ENCODE peak calls at places on chromosomes 2 and 18, in nine cellular contexts. One of them, this sample, is unnamed.

GRCh38 chr2:242030226-242030575 is 160.7 kb downstream of the RTP5 start:
- DNase-seq in NCI-H1436: no peak
- DNase-seq in smooth muscle cell of the brain vasculature: no peak
- DNase-seq in CD4-positive, alpha-beta T cell: no peak
- DNase-seq in NCI-H2081: no peak
- DNase-seq in stromal cell of bone marrow: no peak
- DNase-seq in activated naive CD4-positive, alpha-beta T cell treated with anti-CD3 and anti-CD28 coated beads, Interleukin-2, amount 50 U/mL, for 72 hours: no peak
- DNase-seq in tibial artery: no peak
- DNase-seq in fibroblast of villous mesenchyme: no peak
- DNase-seq in this sample: no peak

GRCh38 chr2:133498615-133499585 is 69.4 kb downstream of the NCKAP5 start:
- DNase-seq in NCI-H2081: no peak
- DNase-seq in tibial artery: no peak
- DNase-seq in NCI-H1436: no peak
- DNase-seq in stromal cell of bone marrow: no peak
- DNase-seq in fibroblast of villous mesenchyme: no peak
- DNase-seq in activated naive CD4-positive, alpha-beta T cell treated with anti-CD3 and anti-CD28 coated beads, Interleukin-2, amount 50 U/mL, for 72 hours: no peak
- DNase-seq in CD4-positive, alpha-beta T cell: no peak
- DNase-seq in smooth muscle cell of the brain vasculature: no peak
- DNase-seq in this sample: no peak

GRCh38 chr18:11736656-11737055 is 47.6 kb downstream of the GNAL start:
- DNase-seq in NCI-H2081: no peak
- DNase-seq in CD4-positive, alpha-beta T cell: no peak
- DNase-seq in activated naive CD4-positive, alpha-beta T cell treated with anti-CD3 and anti-CD28 coated beads, Interleukin-2, amount 50 U/mL, for 72 hours: no peak
- DNase-seq in smooth muscle cell of the brain vasculature: no peak
- DNase-seq in stromal cell of bone marrow: no peak
- DNase-seq in fibroblast of villous mesenchyme: no peak
- DNase-seq in NCI-H1436: no peak
- DNase-seq in tibial artery: no peak
- DNase-seq in this sample: no peak

GRCh38 chr2:84782717-84783442 is 98.0 kb downstream of the TRABD2A start:
- DNase-seq in fibroblast of villous mesenchyme: no peak
- DNase-seq in stromal cell of bone marrow: no peak
- DNase-seq in activated naive CD4-positive, alpha-beta T cell treated with anti-CD3 and anti-CD28 coated beads, Interleukin-2, amount 50 U/mL, for 72 hours: no peak
- DNase-seq in NCI-H1436: no peak
- DNase-seq in CD4-positive, alpha-beta T cell: peak; percentile 15
- DNase-seq in smooth muscle cell of the brain vasculature: no peak
- DNase-seq in NCI-H2081: no peak
- DNase-seq in tibial artery: no peak
- DNase-seq in this sample: peak; percentile 26

GRCh38 chr2:224838335-224838734 is 122.2 kb upstream of the CCDC195 start:
- DNase-seq in tibial artery: no peak
- DNase-seq in smooth muscle cell of the brain vasculature: peak; percentile 45
- DNase-seq in NCI-H2081: no peak
- DNase-seq in activated naive CD4-positive, alpha-beta T cell treated with anti-CD3 and anti-CD28 coated beads, Interleukin-2, amount 50 U/mL, for 72 hours: no peak
- DNase-seq in fibroblast of villous mesenchyme: peak; percentile 31
- DNase-seq in stromal cell of bone marrow: peak; percentile 36
- DNase-seq in NCI-H1436: no peak
- DNase-seq in CD4-positive, alpha-beta T cell: no peak
- DNase-seq in this sample: no peak

GRCh38 chr2:65044097-65044735 is 12.0 kb upstream of the CEP68 start:
- DNase-seq in activated naive CD4-positive, alpha-beta T cell treated with anti-CD3 and anti-CD28 coated beads, Interleukin-2, amount 50 U/mL, for 72 hours: no peak
- DNase-seq in stromal cell of bone marrow: no peak
- DNase-seq in tibial artery: no peak
- DNase-seq in NCI-H1436: no peak
- DNase-seq in fibroblast of villous mesenchyme: no peak
- DNase-seq in smooth muscle cell of the brain vasculature: no peak
- DNase-seq in CD4-positive, alpha-beta T cell: no peak
- DNase-seq in NCI-H2081: no peak
- DNase-seq in this sample: no peak

GRCh38 chr2:45823723-45824206 is 172.3 kb downstream of the PRKCE start:
- DNase-seq in tibial artery: peak; percentile 83
- DNase-seq in activated naive CD4-positive, alpha-beta T cell treated with anti-CD3 and anti-CD28 coated beads, Interleukin-2, amount 50 U/mL, for 72 hours: no peak
- DNase-seq in NCI-H2081: peak; percentile 41
- DNase-seq in NCI-H1436: no peak
- DNase-seq in stromal cell of bone marrow: no peak
- DNase-seq in CD4-positive, alpha-beta T cell: no peak
- DNase-seq in fibroblast of villous mesenchyme: no peak
- DNase-seq in smooth muscle cell of the brain vasculature: no peak
- DNase-seq in this sample: no peak

GRCh38 chr18:25648724-25649260 is 296.8 kb upstream of the ZNF521 start:
- DNase-seq in activated naive CD4-positive, alpha-beta T cell treated with anti-CD3 and anti-CD28 coated beads, Interleukin-2, amount 50 U/mL, for 72 hours: no peak
- DNase-seq in tibial artery: no peak
- DNase-seq in CD4-positive, alpha-beta T cell: no peak
- DNase-seq in NCI-H1436: no peak
- DNase-seq in fibroblast of villous mesenchyme: no peak
- DNase-seq in NCI-H2081: no peak
- DNase-seq in smooth muscle cell of the brain vasculature: no peak
- DNase-seq in stromal cell of bone marrow: no peak
- DNase-seq in this sample: no peak

GRCh38 chr18:22342625-22343024 is 75.1 kb downstream of the CTAGE1 start:
- DNase-seq in fibroblast of villous mesenchyme: peak; percentile 53
- DNase-seq in stromal cell of bone marrow: peak; percentile 28
- DNase-seq in NCI-H2081: no peak
- DNase-seq in NCI-H1436: no peak
- DNase-seq in tibial artery: no peak
- DNase-seq in smooth muscle cell of the brain vasculature: no peak
- DNase-seq in activated naive CD4-positive, alpha-beta T cell treated with anti-CD3 and anti-CD28 coated beads, Interleukin-2, amount 50 U/mL, for 72 hours: no peak
- DNase-seq in CD4-positive, alpha-beta T cell: peak; percentile 25
- DNase-seq in this sample: no peak

GRCh38 chr2:226077841-226078240 is 678.3 kb downstream of the NYAP2 start:
- DNase-seq in NCI-H1436: no peak
- DNase-seq in tibial artery: no peak
- DNase-seq in fibroblast of villous mesenchyme: peak; percentile 12
- DNase-seq in CD4-positive, alpha-beta T cell: no peak
- DNase-seq in stromal cell of bone marrow: no peak
- DNase-seq in NCI-H2081: no peak
- DNase-seq in smooth muscle cell of the brain vasculature: no peak
- DNase-seq in activated naive CD4-positive, alpha-beta T cell treated with anti-CD3 and anti-CD28 coated beads, Interleukin-2, amount 50 U/mL, for 72 hours: no peak
- DNase-seq in this sample: no peak

GRCh38 chr18:48940854-48941531 is 9.8 kb downstream of the SMAD7 start:
- DNase-seq in CD4-positive, alpha-beta T cell: peak; percentile 86
- DNase-seq in tibial artery: no peak
- DNase-seq in stromal cell of bone marrow: no peak
- DNase-seq in fibroblast of villous mesenchyme: peak; percentile 58
- DNase-seq in smooth muscle cell of the brain vasculature: no peak
- DNase-seq in NCI-H1436: no peak
- DNase-seq in NCI-H2081: no peak
- DNase-seq in activated naive CD4-positive, alpha-beta T cell treated with anti-CD3 and anti-CD28 coated beads, Interleukin-2, amount 50 U/mL, for 72 hours: peak; percentile 71
- DNase-seq in this sample: peak; percentile 86

GRCh38 chr18:741931-742512 is 29.6 kb upstream of the ENOSF1 start:
- DNase-seq in tibial artery: no peak
- DNase-seq in CD4-positive, alpha-beta T cell: no peak
- DNase-seq in NCI-H2081: peak; percentile 3
- DNase-seq in fibroblast of villous mesenchyme: peak; percentile 66
- DNase-seq in stromal cell of bone marrow: peak; percentile 20
- DNase-seq in smooth muscle cell of the brain vasculature: peak; percentile 4
- DNase-seq in activated naive CD4-positive, alpha-beta T cell treated with anti-CD3 and anti-CD28 coated beads, Interleukin-2, amount 50 U/mL, for 72 hours: no peak
- DNase-seq in NCI-H1436: peak; percentile 27
- DNase-seq in this sample: no peak

GRCh38 chr2:101693991-101694588 is 3.4 kb upstream of the MAP4K4 start:
- DNase-seq in tibial artery: no peak
- DNase-seq in CD4-positive, alpha-beta T cell: no peak
- DNase-seq in NCI-H2081: no peak
- DNase-seq in fibroblast of villous mesenchyme: no peak
- DNase-seq in NCI-H1436: no peak
- DNase-seq in smooth muscle cell of the brain vasculature: no peak
- DNase-seq in stromal cell of bone marrow: no peak
- DNase-seq in activated naive CD4-positive, alpha-beta T cell treated with anti-CD3 and anti-CD28 coated beads, Interleukin-2, amount 50 U/mL, for 72 hours: no peak
- DNase-seq in this sample: no peak

GRCh38 chr2:118221952-118222594 is 133.8 kb downstream of the INSIG2 start:
- DNase-seq in smooth muscle cell of the brain vasculature: peak; percentile 28
- DNase-seq in tibial artery: peak; percentile 27
- DNase-seq in NCI-H2081: peak; percentile 59
- DNase-seq in stromal cell of bone marrow: peak; percentile 57
- DNase-seq in CD4-positive, alpha-beta T cell: no peak
- DNase-seq in fibroblast of villous mesenchyme: peak; percentile 68
- DNase-seq in activated naive CD4-positive, alpha-beta T cell treated with anti-CD3 and anti-CD28 coated beads, Interleukin-2, amount 50 U/mL, for 72 hours: no peak
- DNase-seq in NCI-H1436: peak; percentile 54
- DNase-seq in this sample: no peak

GRCh38 chr2:181683518-181684453 is 3.5 kb upstream of the NEUROD1 start:
- DNase-seq in stromal cell of bone marrow: no peak
- DNase-seq in smooth muscle cell of the brain vasculature: no peak
- DNase-seq in activated naive CD4-positive, alpha-beta T cell treated with anti-CD3 and anti-CD28 coated beads, Interleukin-2, amount 50 U/mL, for 72 hours: no peak
- DNase-seq in CD4-positive, alpha-beta T cell: no peak
- DNase-seq in NCI-H1436: no peak
- DNase-seq in fibroblast of villous mesenchyme: no peak
- DNase-seq in NCI-H2081: no peak
- DNase-seq in tibial artery: no peak
- DNase-seq in this sample: no peak

GRCh38 chr2:234410526-234410925 is 86.4 kb downstream of the ARL4C start:
- DNase-seq in fibroblast of villous mesenchyme: no peak
- DNase-seq in CD4-positive, alpha-beta T cell: no peak
- DNase-seq in NCI-H1436: no peak
- DNase-seq in tibial artery: no peak
- DNase-seq in NCI-H2081: no peak
- DNase-seq in activated naive CD4-positive, alpha-beta T cell treated with anti-CD3 and anti-CD28 coated beads, Interleukin-2, amount 50 U/mL, for 72 hours: no peak
- DNase-seq in smooth muscle cell of the brain vasculature: no peak
- DNase-seq in stromal cell of bone marrow: no peak
- DNase-seq in this sample: no peak

GRCh38 chr2:198325359-198325758 is 521.0 kb downstream of the PLCL1 start:
- DNase-seq in activated naive CD4-positive, alpha-beta T cell treated with anti-CD3 and anti-CD28 coated beads, Interleukin-2, amount 50 U/mL, for 72 hours: no peak
- DNase-seq in NCI-H1436: no peak
- DNase-seq in stromal cell of bone marrow: no peak
- DNase-seq in tibial artery: no peak
- DNase-seq in smooth muscle cell of the brain vasculature: no peak
- DNase-seq in CD4-positive, alpha-beta T cell: no peak
- DNase-seq in fibroblast of villous mesenchyme: no peak
- DNase-seq in NCI-H2081: no peak
- DNase-seq in this sample: no peak

GRCh38 chr2:134515137-134515536 is 203.7 kb downstream of the TMEM163 start:
- DNase-seq in smooth muscle cell of the brain vasculature: no peak
- DNase-seq in NCI-H1436: no peak
- DNase-seq in tibial artery: no peak
- DNase-seq in NCI-H2081: no peak
- DNase-seq in fibroblast of villous mesenchyme: no peak
- DNase-seq in CD4-positive, alpha-beta T cell: no peak
- DNase-seq in activated naive CD4-positive, alpha-beta T cell treated with anti-CD3 and anti-CD28 coated beads, Interleukin-2, amount 50 U/mL, for 72 hours: no peak
- DNase-seq in stromal cell of bone marrow: no peak
- DNase-seq in this sample: no peak

GRCh38 chr2:50395510-50396300 is 636.2 kb downstream of the NRXN1 start:
- DNase-seq in fibroblast of villous mesenchyme: no peak
- DNase-seq in activated naive CD4-positive, alpha-beta T cell treated with anti-CD3 and anti-CD28 coated beads, Interleukin-2, amount 50 U/mL, for 72 hours: no peak
- DNase-seq in smooth muscle cell of the brain vasculature: no peak
- DNase-seq in CD4-positive, alpha-beta T cell: no peak
- DNase-seq in tibial artery: no peak
- DNase-seq in NCI-H2081: peak; percentile 40
- DNase-seq in NCI-H1436: no peak
- DNase-seq in stromal cell of bone marrow: no peak
- DNase-seq in this sample: no peak

GRCh38 chr2:169038338-169038757 is 7.2 kb upstream of the ABCB11 start:
- DNase-seq in NCI-H1436: no peak
- DNase-seq in activated naive CD4-positive, alpha-beta T cell treated with anti-CD3 and anti-CD28 coated beads, Interleukin-2, amount 50 U/mL, for 72 hours: no peak
- DNase-seq in NCI-H2081: no peak
- DNase-seq in smooth muscle cell of the brain vasculature: no peak
- DNase-seq in tibial artery: no peak
- DNase-seq in CD4-positive, alpha-beta T cell: no peak
- DNase-seq in stromal cell of bone marrow: peak; percentile 41
- DNase-seq in fibroblast of villous mesenchyme: no peak
- DNase-seq in this sample: no peak

GRCh38 chr2:238601433-238602222 is 174.9 kb downstream of the ASB1 start:
- DNase-seq in fibroblast of villous mesenchyme: peak; percentile 74
- DNase-seq in CD4-positive, alpha-beta T cell: no peak
- DNase-seq in activated naive CD4-positive, alpha-beta T cell treated with anti-CD3 and anti-CD28 coated beads, Interleukin-2, amount 50 U/mL, for 72 hours: no peak
- DNase-seq in NCI-H1436: no peak
- DNase-seq in NCI-H2081: no peak
- DNase-seq in smooth muscle cell of the brain vasculature: no peak
- DNase-seq in tibial artery: peak; percentile 72
- DNase-seq in stromal cell of bone marrow: peak; percentile 55
- DNase-seq in this sample: no peak

GRCh38 chr2:45497355-45497754 is 113.7 kb downstream of the SRBD1 start:
- DNase-seq in stromal cell of bone marrow: no peak
- DNase-seq in CD4-positive, alpha-beta T cell: no peak
- DNase-seq in activated naive CD4-positive, alpha-beta T cell treated with anti-CD3 and anti-CD28 coated beads, Interleukin-2, amount 50 U/mL, for 72 hours: no peak
- DNase-seq in smooth muscle cell of the brain vasculature: no peak
- DNase-seq in NCI-H2081: no peak
- DNase-seq in NCI-H1436: no peak
- DNase-seq in tibial artery: no peak
- DNase-seq in fibroblast of villous mesenchyme: peak; percentile 20
- DNase-seq in this sample: no peak

GRCh38 chr2:120818441-120818920 is 82.8 kb downstream of the GLI2 start:
- DNase-seq in NCI-H1436: no peak
- DNase-seq in CD4-positive, alpha-beta T cell: no peak
- DNase-seq in smooth muscle cell of the brain vasculature: no peak
- DNase-seq in stromal cell of bone marrow: peak; percentile 54
- DNase-seq in NCI-H2081: no peak
- DNase-seq in tibial artery: peak; percentile 56
- DNase-seq in fibroblast of villous mesenchyme: peak; percentile 90
- DNase-seq in activated naive CD4-positive, alpha-beta T cell treated with anti-CD3 and anti-CD28 coated beads, Interleukin-2, amount 50 U/mL, for 72 hours: no peak
- DNase-seq in this sample: no peak

GRCh38 chr18:7941533-7941932 is 374.4 kb downstream of the PTPRM start:
- DNase-seq in NCI-H1436: peak; percentile 77
- DNase-seq in stromal cell of bone marrow: no peak
- DNase-seq in CD4-positive, alpha-beta T cell: no peak
- DNase-seq in smooth muscle cell of the brain vasculature: no peak
- DNase-seq in activated naive CD4-positive, alpha-beta T cell treated with anti-CD3 and anti-CD28 coated beads, Interleukin-2, amount 50 U/mL, for 72 hours: no peak
- DNase-seq in tibial artery: no peak
- DNase-seq in fibroblast of villous mesenchyme: no peak
- DNase-seq in NCI-H2081: peak; percentile 87
- DNase-seq in this sample: no peak

GRCh38 chr2:10497797-10498251 is 49.7 kb upstream of the ODC1 start:
- DNase-seq in NCI-H2081: no peak
- DNase-seq in stromal cell of bone marrow: peak; percentile 35
- DNase-seq in smooth muscle cell of the brain vasculature: no peak
- DNase-seq in tibial artery: no peak
- DNase-seq in CD4-positive, alpha-beta T cell: peak; percentile 57
- DNase-seq in fibroblast of villous mesenchyme: peak; percentile 73
- DNase-seq in NCI-H1436: peak; percentile 63
- DNase-seq in activated naive CD4-positive, alpha-beta T cell treated with anti-CD3 and anti-CD28 coated beads, Interleukin-2, amount 50 U/mL, for 72 hours: no peak
- DNase-seq in this sample: peak; percentile 55

GRCh38 chr18:11407900-11408299 is 201.5 kb upstream of the SLC35G4 start:
- DNase-seq in stromal cell of bone marrow: no peak
- DNase-seq in fibroblast of villous mesenchyme: no peak
- DNase-seq in CD4-positive, alpha-beta T cell: no peak
- DNase-seq in activated naive CD4-positive, alpha-beta T cell treated with anti-CD3 and anti-CD28 coated beads, Interleukin-2, amount 50 U/mL, for 72 hours: no peak
- DNase-seq in NCI-H2081: no peak
- DNase-seq in NCI-H1436: no peak
- DNase-seq in smooth muscle cell of the brain vasculature: no peak
- DNase-seq in tibial artery: no peak
- DNase-seq in this sample: no peak

GRCh38 chr18:13266208-13267100 is 47.9 kb downstream of the LDLRAD4 start:
- DNase-seq in CD4-positive, alpha-beta T cell: no peak
- DNase-seq in activated naive CD4-positive, alpha-beta T cell treated with anti-CD3 and anti-CD28 coated beads, Interleukin-2, amount 50 U/mL, for 72 hours: peak; percentile 75
- DNase-seq in NCI-H2081: no peak
- DNase-seq in tibial artery: peak; percentile 64
- DNase-seq in smooth muscle cell of the brain vasculature: no peak
- DNase-seq in NCI-H1436: no peak
- DNase-seq in stromal cell of bone marrow: no peak
- DNase-seq in fibroblast of villous mesenchyme: no peak
- DNase-seq in this sample: no peak

GRCh38 chr2:160352492-160352891 is 141.1 kb downstream of the RBMS1 start:
- DNase-seq in smooth muscle cell of the brain vasculature: no peak
- DNase-seq in fibroblast of villous mesenchyme: peak; percentile 90
- DNase-seq in NCI-H2081: no peak
- DNase-seq in tibial artery: no peak
- DNase-seq in NCI-H1436: no peak
- DNase-seq in CD4-positive, alpha-beta T cell: no peak
- DNase-seq in activated naive CD4-positive, alpha-beta T cell treated with anti-CD3 and anti-CD28 coated beads, Interleukin-2, amount 50 U/mL, for 72 hours: no peak
- DNase-seq in stromal cell of bone marrow: no peak
- DNase-seq in this sample: no peak